ENCODE peak calls at places on chromosomes 6 and 20, in four cellular contexts. One of them, this sample, is unnamed.

GRCh38 chr6:163941471-163941980 is 527.0 kb downstream of the QKI start:
- DNase-seq in T47D: no peak
- DNase-seq in HepG2: no peak
- DNase-seq in HCT116: no peak
- DNase-seq in this sample: no peak

GRCh38 chr6:166411721-166412151 is 29.0 kb upstream of the MPC1 start:
- DNase-seq in HCT116: no peak
- DNase-seq in T47D: no peak
- DNase-seq in HepG2: no peak
- DNase-seq in this sample: no peak

GRCh38 chr6:138416201-138416600 is 12.2 kb downstream of the HEBP2 start:
- DNase-seq in HepG2: no peak
- DNase-seq in T47D: no peak
- DNase-seq in HCT116: no peak
- DNase-seq in this sample: no peak

GRCh38 chr6:88585081-88585692 is 378.2 kb downstream of the RNGTT start:
- DNase-seq in HCT116: no peak
- DNase-seq in HepG2: no peak
- DNase-seq in T47D: peak
- DNase-seq in this sample: no peak

GRCh38 chr6:43254138-43254817 is 11.0 kb downstream of the TTBK1 start:
- DNase-seq in T47D: no peak
- DNase-seq in HepG2: no peak
- DNase-seq in HCT116: no peak
- DNase-seq in this sample: no peak

GRCh38 chr6:142377112-142377848 is 75.5 kb downstream of the ADGRG6 start:
- DNase-seq in HepG2: peak
- DNase-seq in T47D: peak
- DNase-seq in HCT116: peak
- DNase-seq in this sample: peak

GRCh38 chr6:137240168-137240567 is 21.0 kb upstream of the IFNGR1 start:
- DNase-seq in T47D: no peak
- DNase-seq in HepG2: peak
- DNase-seq in HCT116: no peak
- DNase-seq in this sample: no peak

GRCh38 chr6:107689190-107689589 is 134.9 kb downstream of the SCML4 start:
- DNase-seq in HCT116: no peak
- DNase-seq in HepG2: no peak
- DNase-seq in T47D: no peak
- DNase-seq in this sample: no peak

GRCh38 chr6:11592289-11592906 is 54.8 kb downstream of the TMEM170B start:
- DNase-seq in HCT116: no peak
- DNase-seq in HepG2: no peak
- DNase-seq in T47D: no peak
- DNase-seq in this sample: no peak

GRCh38 chr20:62819494-62820174 is 2.8 kb downstream of the COL9A3 start:
- DNase-seq in HCT116: no peak
- DNase-seq in T47D: peak
- DNase-seq in HepG2: no peak
- DNase-seq in this sample: no peak

GRCh38 chr6:12150812-12151432 is 138.8 kb downstream of the HIVEP1 start:
- DNase-seq in T47D: peak
- DNase-seq in HCT116: peak
- DNase-seq in HepG2: peak
- DNase-seq in this sample: no peak

GRCh38 chr6:130457605-130458004 is 91.8 kb downstream of the TMEM200A start:
- DNase-seq in HCT116: no peak
- DNase-seq in T47D: no peak
- DNase-seq in HepG2: no peak
- DNase-seq in this sample: no peak

GRCh38 chr20:41701596-41702350 is 83.6 kb upstream of the CHD6 start:
- DNase-seq in HepG2: no peak
- DNase-seq in HCT116: no peak
- DNase-seq in T47D: no peak
- DNase-seq in this sample: peak

GRCh38 chr6:97189767-97190166 is 93.2 kb downstream of the MMS22L start:
- DNase-seq in T47D: no peak
- DNase-seq in HCT116: no peak
- DNase-seq in HepG2: no peak
- DNase-seq in this sample: no peak

GRCh38 chr6:73041051-73041450 is 184.2 kb downstream of the KHDC1L start:
- DNase-seq in T47D: no peak
- DNase-seq in HCT116: no peak
- DNase-seq in HepG2: no peak
- DNase-seq in this sample: no peak

GRCh38 chr6:143698759-143699750 is 21.3 kb downstream of the PHACTR2 start:
- DNase-seq in HepG2: peak
- DNase-seq in T47D: no peak
- DNase-seq in HCT116: no peak
- DNase-seq in this sample: no peak

GRCh38 chr6:28907394-28907793 is 16.4 kb downstream of the TRIM27 start:
- DNase-seq in HCT116: no peak
- DNase-seq in T47D: no peak
- DNase-seq in HepG2: no peak
- DNase-seq in this sample: no peak

GRCh38 chr20:32965581-32966373 is 38.5 kb downstream of the SUN5 start:
- DNase-seq in HCT116: no peak
- DNase-seq in T47D: no peak
- DNase-seq in HepG2: no peak
- DNase-seq in this sample: no peak

GRCh38 chr6:28393912-28394662 is 5.5 kb downstream of the ZSCAN12 start:
- DNase-seq in HepG2: peak
- DNase-seq in HCT116: no peak
- DNase-seq in T47D: peak
- DNase-seq in this sample: no peak

GRCh38 chr6:37131104-37131959 is 38.6 kb upstream of the PIM1 start:
- DNase-seq in HepG2: peak
- DNase-seq in T47D: no peak
- DNase-seq in HCT116: no peak
- DNase-seq in this sample: no peak

GRCh38 chr6:57135885-57136284 is 36.2 kb upstream of the BAG2 start:
- DNase-seq in HCT116: no peak
- DNase-seq in T47D: no peak
- DNase-seq in HepG2: no peak
- DNase-seq in this sample: no peak

GRCh38 chr20:1833728-1834726 is 61.2 kb upstream of the SIRPA start:
- DNase-seq in T47D: no peak
- DNase-seq in HepG2: no peak
- DNase-seq in HCT116: no peak
- DNase-seq in this sample: no peak

GRCh38 chr6:138491020-138491419 is 8.3 kb downstream of the NHSL1 start:
- DNase-seq in HepG2: no peak
- DNase-seq in HCT116: no peak
- DNase-seq in T47D: no peak
- DNase-seq in this sample: no peak

GRCh38 chr6:161261325-161261724 is 12.5 kb downstream of the AGPAT4 start:
- DNase-seq in T47D: no peak
- DNase-seq in HCT116: no peak
- DNase-seq in HepG2: no peak
- DNase-seq in this sample: no peak
- TF ChIP-seq JUND in T47D: no peak
- TF ChIP-seq JUND in HCT116: no peak
- TF ChIP-seq JUND in HepG2: no peak
- TF ChIP-seq JUND in this sample: no peak

GRCh38 chr20:45070932-45071632 is 29.8 kb downstream of the KCNS1 start:
- DNase-seq in HCT116: no peak
- DNase-seq in HepG2: no peak
- DNase-seq in T47D: no peak
- DNase-seq in this sample: no peak
- TF ChIP-seq JUND in HCT116: peak
- TF ChIP-seq JUND in HepG2: no peak
- TF ChIP-seq JUND in T47D: no peak
- TF ChIP-seq JUND in this sample: no peak

GRCh38 chr6:35382015-35382414 is 39.7 kb downstream of the PPARD start:
- DNase-seq in HepG2: no peak
- DNase-seq in T47D: no peak
- DNase-seq in HCT116: no peak
- DNase-seq in this sample: no peak
- TF ChIP-seq JUND in HepG2: no peak
- TF ChIP-seq JUND in T47D: no peak
- TF ChIP-seq JUND in HCT116: no peak
- TF ChIP-seq JUND in this sample: no peak

GRCh38 chr20:44396369-44396768 is 40.9 kb downstream of the HNF4A start:
- DNase-seq in HepG2: no peak
- DNase-seq in T47D: no peak
- DNase-seq in HCT116: no peak
- DNase-seq in this sample: no peak

GRCh38 chr20:44396790-44397189 is 41.3 kb downstream of the HNF4A start:
- DNase-seq in HepG2: no peak
- DNase-seq in T47D: no peak
- DNase-seq in HCT116: no peak
- DNase-seq in this sample: no peak

GRCh38 chr20:44399446-44399845 is 43.9 kb downstream of the HNF4A start:
- DNase-seq in T47D: no peak
- DNase-seq in HCT116: no peak
- DNase-seq in HepG2: no peak
- DNase-seq in this sample: no peak

GRCh38 chr20:44395963-44396340 is 40.5 kb downstream of the HNF4A start:
- DNase-seq in HCT116: no peak
- DNase-seq in HepG2: no peak
- DNase-seq in T47D: no peak
- DNase-seq in this sample: no peak

DNA sequence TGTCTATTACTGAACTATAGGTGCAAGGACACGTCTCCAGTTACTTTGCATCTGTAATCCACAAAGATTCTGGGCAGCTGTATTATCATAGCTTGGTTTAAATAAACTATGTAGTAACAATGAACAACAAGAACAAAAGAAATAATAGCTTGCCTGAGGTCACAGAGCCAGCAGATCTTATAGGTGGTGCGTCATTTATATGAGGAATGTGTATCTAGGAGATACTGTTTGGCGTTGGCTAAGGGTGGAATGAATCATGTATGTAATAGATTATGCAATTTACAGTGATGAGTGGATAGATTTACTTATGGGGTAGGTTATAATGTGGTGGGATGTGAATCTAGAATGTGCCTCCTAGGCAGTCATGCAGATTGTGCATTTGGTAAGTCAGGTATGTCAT is 42.8 kb downstream of the HNF4A start:
- DNase-seq in HCT116: no peak
- DNase-seq in T47D: no peak
- DNase-seq in HepG2: no peak
- DNase-seq in this sample: no peak
- TF ChIP-seq JUND in HCT116: no peak
- TF ChIP-seq JUND in T47D: no peak
- TF ChIP-seq JUND in HepG2: no peak
- TF ChIP-seq JUND in this sample: no peak

GRCh38 chr6:53306819-53307347 is 41.9 kb downstream of the ELOVL5 start:
- DNase-seq in T47D: no peak
- DNase-seq in HCT116: no peak
- DNase-seq in HepG2: peak
- DNase-seq in this sample: no peak
- TF ChIP-seq JUND in T47D: no peak
- TF ChIP-seq JUND in HCT116: no peak
- TF ChIP-seq JUND in HepG2: no peak
- TF ChIP-seq JUND in this sample: no peak

GRCh38 chr6:31581511-31582229 is 554 bp downstream of the LTB start:
- DNase-seq in HCT116: no peak
- DNase-seq in T47D: no peak
- DNase-seq in HepG2: no peak
- DNase-seq in this sample: no peak
- TF ChIP-seq JUND in HCT116: no peak
- TF ChIP-seq JUND in T47D: no peak
- TF ChIP-seq JUND in HepG2: no peak
- TF ChIP-seq JUND in this sample: no peak

GRCh38 chr6:145352382-145353080 is 382.8 kb downstream of the EPM2A start:
- DNase-seq in HCT116: no peak
- DNase-seq in HepG2: no peak
- DNase-seq in T47D: no peak
- DNase-seq in this sample: no peak
- TF ChIP-seq JUND in HCT116: no peak
- TF ChIP-seq JUND in HepG2: no peak
- TF ChIP-seq JUND in T47D: no peak
- TF ChIP-seq JUND in this sample: no peak

GRCh38 chr20:9403481-9403880 is 110.9 kb upstream of the LAMP5 start:
- DNase-seq in T47D: no peak
- DNase-seq in HepG2: no peak
- DNase-seq in HCT116: no peak
- DNase-seq in this sample: no peak

GRCh38 chr20:9397928-9398327 is 116.5 kb upstream of the LAMP5 start:
- DNase-seq in T47D: no peak
- DNase-seq in HCT116: no peak
- DNase-seq in HepG2: no peak
- DNase-seq in this sample: no peak

GRCh38 chr20:9400371-9401025 is 113.9 kb upstream of the LAMP5 start:
- DNase-seq in HCT116: no peak
- DNase-seq in T47D: no peak
- DNase-seq in HepG2: no peak
- DNase-seq in this sample: no peak

DNA sequence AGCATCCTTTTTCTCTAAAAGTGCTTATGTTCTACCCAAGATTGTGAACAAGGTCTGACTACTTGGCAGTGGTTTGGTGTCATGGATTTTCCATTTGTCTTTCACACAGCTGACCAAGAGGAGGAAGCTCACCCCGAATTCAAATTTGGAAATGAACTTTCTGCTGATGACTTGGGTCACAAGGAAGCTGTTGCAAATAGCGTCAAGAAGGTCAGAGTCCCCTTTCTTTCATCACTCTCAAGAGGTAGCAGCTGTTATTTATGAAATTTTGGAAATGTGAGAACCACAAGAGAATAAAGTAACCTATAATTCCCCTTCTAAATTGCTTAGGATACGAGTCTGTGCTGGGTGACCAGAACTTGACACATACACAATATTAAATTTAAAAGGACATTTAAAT is 113.0 kb upstream of the LAMP5 start:
- DNase-seq in HCT116: no peak
- DNase-seq in T47D: no peak
- DNase-seq in HepG2: no peak
- DNase-seq in this sample: no peak
- TF ChIP-seq JUND in HCT116: no peak
- TF ChIP-seq JUND in T47D: no peak
- TF ChIP-seq JUND in HepG2: no peak
- TF ChIP-seq JUND in this sample: no peak

GRCh38 chr6:99132026-99132425 is 184.3 kb upstream of the FBXL4 start:
- DNase-seq in T47D: no peak
- DNase-seq in HepG2: no peak
- DNase-seq in HCT116: no peak
- DNase-seq in this sample: no peak

GRCh38 chr6:99129835-99130234 is 182.1 kb upstream of the FBXL4 start:
- DNase-seq in HepG2: no peak
- DNase-seq in T47D: no peak
- DNase-seq in HCT116: no peak
- DNase-seq in this sample: no peak

GRCh38 chr6:99130897-99131873 is 183.4 kb upstream of the FBXL4 start:
- DNase-seq in HCT116: no peak
- DNase-seq in HepG2: peak
- DNase-seq in T47D: no peak
- DNase-seq in this sample: no peak
- TF ChIP-seq JUND in HCT116: no peak
- TF ChIP-seq JUND in HepG2: no peak
- TF ChIP-seq JUND in T47D: no peak
- TF ChIP-seq JUND in this sample: no peak